ENCODE peak calls at places on chromosomes 2 and 18, in six cellular contexts. One of them, this sample, is unnamed.

GRCh38 chr2:200761168-200761715 is 50.5 kb upstream of the BZW1 start:
- DNase-seq in mesenchymal stem cell: peak; percentile 59
- DNase-seq in neuronal stem cell: no peak
- DNase-seq in IMR-90: peak; percentile 58
- DNase-seq in H9: no peak
- DNase-seq in H1: no peak
- DNase-seq in this sample: no peak

GRCh38 chr2:241901018-241901380 is 31.5 kb downstream of the RTP5 start:
- DNase-seq in mesenchymal stem cell: no peak
- DNase-seq in neuronal stem cell: no peak
- DNase-seq in IMR-90: no peak
- DNase-seq in H9: peak; percentile 27
- DNase-seq in H1: no peak
- DNase-seq in this sample: no peak

GRCh38 chr2:28375742-28376631 is 16.7 kb upstream of the FOSL2 start:
- DNase-seq in mesenchymal stem cell: no peak
- DNase-seq in neuronal stem cell: no peak
- DNase-seq in IMR-90: no peak
- DNase-seq in H9: no peak
- DNase-seq in H1: no peak
- DNase-seq in this sample: no peak

GRCh38 chr2:429575-430254 is 141.8 kb upstream of the ALKAL2 start:
- DNase-seq in mesenchymal stem cell: no peak
- DNase-seq in neuronal stem cell: no peak
- DNase-seq in IMR-90: no peak
- DNase-seq in H9: no peak
- DNase-seq in H1: no peak
- DNase-seq in this sample: no peak

GRCh38 chr18:13222371-13223281 is 4.1 kb downstream of the LDLRAD4 start:
- DNase-seq in mesenchymal stem cell: peak; percentile 33
- DNase-seq in neuronal stem cell: no peak
- DNase-seq in IMR-90: peak; percentile 37
- DNase-seq in H9: no peak
- DNase-seq in H1: no peak
- DNase-seq in this sample: no peak

GRCh38 chr2:187879491-187879890 is 325.3 kb upstream of the TFPI start:
- DNase-seq in mesenchymal stem cell: no peak
- DNase-seq in neuronal stem cell: no peak
- DNase-seq in IMR-90: no peak
- DNase-seq in H9: no peak
- DNase-seq in H1: no peak
- DNase-seq in this sample: no peak

GRCh38 chr2:19801367-19802087 is 100.3 kb downstream of the TTC32 start:
- DNase-seq in mesenchymal stem cell: peak; percentile 96
- DNase-seq in neuronal stem cell: no peak
- DNase-seq in IMR-90: peak; percentile 98
- DNase-seq in H9: no peak
- DNase-seq in H1: no peak
- DNase-seq in this sample: no peak

GRCh38 chr2:163752252-163752651 is 16.4 kb upstream of the FIGN start:
- DNase-seq in mesenchymal stem cell: no peak
- DNase-seq in neuronal stem cell: no peak
- DNase-seq in IMR-90: no peak
- DNase-seq in H9: no peak
- DNase-seq in H1: no peak
- DNase-seq in this sample: no peak

GRCh38 chr18:63131106-63131943 is 188.2 kb downstream of the BCL2 start:
- DNase-seq in mesenchymal stem cell: peak; percentile 60
- DNase-seq in neuronal stem cell: peak; percentile 43
- DNase-seq in IMR-90: peak; percentile 59
- DNase-seq in H9: peak; percentile 43
- DNase-seq in H1: no peak
- DNase-seq in this sample: peak; percentile 59

GRCh38 chr18:32301976-32302743 is 112.3 kb downstream of the MEP1B start:
- DNase-seq in mesenchymal stem cell: peak; percentile 85
- DNase-seq in neuronal stem cell: no peak
- DNase-seq in IMR-90: peak; percentile 94
- DNase-seq in H9: no peak
- DNase-seq in H1: no peak
- DNase-seq in this sample: no peak

GRCh38 chr2:96522304-96523203 is 14.0 kb upstream of the ARID5A start:
- DNase-seq in mesenchymal stem cell: no peak
- DNase-seq in neuronal stem cell: no peak
- DNase-seq in IMR-90: no peak
- DNase-seq in H9: no peak
- DNase-seq in H1: no peak
- DNase-seq in this sample: no peak

GRCh38 chr2:19244460-19245363 is 113.7 kb downstream of the OSR1 start:
- DNase-seq in mesenchymal stem cell: no peak
- DNase-seq in neuronal stem cell: no peak
- DNase-seq in IMR-90: peak; percentile 33
- DNase-seq in H9: no peak
- DNase-seq in H1: no peak
- DNase-seq in this sample: no peak

GRCh38 chr2:174586418-174586817 is 11.2 kb downstream of the WIPF1 start:
- DNase-seq in mesenchymal stem cell: no peak
- DNase-seq in neuronal stem cell: no peak
- DNase-seq in IMR-90: no peak
- DNase-seq in H9: no peak
- DNase-seq in H1: no peak
- DNase-seq in this sample: peak; percentile 30
- H2BK5ac ChIP-seq in mesenchymal stem cell: no peak overlapping the region
- H2BK5ac ChIP-seq in neuronal stem cell: no peak overlapping the region
- H2BK5ac ChIP-seq in IMR-90: no peak overlapping the region
- H2BK5ac ChIP-seq in H9: no peak overlapping the region
- H2BK5ac ChIP-seq in H1: peak overlapping the region; percentile 71
- H2BK5ac ChIP-seq in this sample: no peak overlapping the region

GRCh38 chr2:55439101-55439397 is 19.4 kb upstream of the CCDC88A start:
- DNase-seq in mesenchymal stem cell: no peak
- DNase-seq in neuronal stem cell: no peak
- DNase-seq in IMR-90: no peak
- DNase-seq in H9: no peak
- DNase-seq in H1: no peak
- DNase-seq in this sample: no peak
- H2BK15ac ChIP-seq in mesenchymal stem cell: no peak overlapping the region
- H2BK15ac ChIP-seq in neuronal stem cell: no peak overlapping the region
- H2BK15ac ChIP-seq in IMR-90: no peak overlapping the region
- H2BK15ac ChIP-seq in H9: no peak overlapping the region
- H2BK15ac ChIP-seq in H1: no peak overlapping the region
- H2BK15ac ChIP-seq in this sample: no peak overlapping the region

GRCh38 chr2:237412646-237413292 is 1.2 kb downstream of the COL6A3 start:
- DNase-seq in mesenchymal stem cell: no peak
- DNase-seq in neuronal stem cell: no peak
- DNase-seq in IMR-90: no peak
- DNase-seq in H9: no peak
- DNase-seq in H1: no peak
- DNase-seq in this sample: no peak
- H2BK5ac ChIP-seq in mesenchymal stem cell: no peak overlapping the region
- H2BK5ac ChIP-seq in neuronal stem cell: no peak overlapping the region
- H2BK5ac ChIP-seq in IMR-90: peak overlapping the region; percentile 91
- H2BK5ac ChIP-seq in H9: no peak overlapping the region
- H2BK5ac ChIP-seq in H1: no peak overlapping the region
- H2BK5ac ChIP-seq in this sample: no peak overlapping the region

DNA sequence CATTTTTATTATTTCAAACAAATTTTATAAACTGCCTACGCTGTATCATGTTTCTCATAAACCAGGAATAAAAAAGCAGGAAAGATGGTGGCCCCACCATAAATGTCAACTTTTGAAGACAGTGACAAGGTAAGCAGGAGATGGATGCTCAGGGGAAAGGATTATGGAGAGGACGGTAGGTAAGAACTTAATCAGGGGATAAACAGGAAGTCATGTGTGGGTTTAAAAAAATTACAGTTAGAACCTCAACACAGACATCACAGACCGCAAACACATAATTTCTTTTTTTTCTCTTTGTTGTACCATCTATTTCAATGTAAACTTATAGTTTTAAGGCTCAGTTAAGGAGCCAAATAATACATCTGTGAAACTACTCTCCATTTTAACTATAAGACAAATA is 575.2 kb upstream of the SLC8A1 start:
- DNase-seq in mesenchymal stem cell: no peak
- DNase-seq in neuronal stem cell: no peak
- DNase-seq in IMR-90: no peak
- DNase-seq in H9: no peak
- DNase-seq in H1: no peak
- DNase-seq in this sample: no peak
- H2BK15ac ChIP-seq in mesenchymal stem cell: no peak overlapping the region
- H2BK15ac ChIP-seq in neuronal stem cell: no peak overlapping the region
- H2BK15ac ChIP-seq in IMR-90: no peak overlapping the region
- H2BK15ac ChIP-seq in H9: no peak overlapping the region
- H2BK15ac ChIP-seq in H1: no peak overlapping the region
- H2BK15ac ChIP-seq in this sample: no peak overlapping the region

GRCh38 chr2:36493221-36493620 is 104.7 kb downstream of the FEZ2 start:
- DNase-seq in mesenchymal stem cell: peak; percentile 50
- DNase-seq in neuronal stem cell: no peak
- DNase-seq in IMR-90: peak; percentile 44
- DNase-seq in H9: no peak
- DNase-seq in H1: no peak
- DNase-seq in this sample: no peak
- H2BK5ac ChIP-seq in mesenchymal stem cell: no peak overlapping the region
- H2BK5ac ChIP-seq in neuronal stem cell: no peak overlapping the region
- H2BK5ac ChIP-seq in IMR-90: peak overlapping the region; percentile 99
- H2BK5ac ChIP-seq in H9: no peak overlapping the region
- H2BK5ac ChIP-seq in H1: no peak overlapping the region
- H2BK5ac ChIP-seq in this sample: no peak overlapping the region

GRCh38 chr2:120863173-120863545 is 127.5 kb downstream of the GLI2 start:
- DNase-seq in mesenchymal stem cell: no peak
- DNase-seq in neuronal stem cell: no peak
- DNase-seq in IMR-90: no peak
- DNase-seq in H9: no peak
- DNase-seq in H1: no peak
- DNase-seq in this sample: no peak
- H2BK15ac ChIP-seq in mesenchymal stem cell: peak overlapping the region; percentile 44
- H2BK15ac ChIP-seq in neuronal stem cell: no peak overlapping the region
- H2BK15ac ChIP-seq in IMR-90: no peak overlapping the region
- H2BK15ac ChIP-seq in H9: no peak overlapping the region
- H2BK15ac ChIP-seq in H1: no peak overlapping the region
- H2BK15ac ChIP-seq in this sample: no peak overlapping the region

DNA sequence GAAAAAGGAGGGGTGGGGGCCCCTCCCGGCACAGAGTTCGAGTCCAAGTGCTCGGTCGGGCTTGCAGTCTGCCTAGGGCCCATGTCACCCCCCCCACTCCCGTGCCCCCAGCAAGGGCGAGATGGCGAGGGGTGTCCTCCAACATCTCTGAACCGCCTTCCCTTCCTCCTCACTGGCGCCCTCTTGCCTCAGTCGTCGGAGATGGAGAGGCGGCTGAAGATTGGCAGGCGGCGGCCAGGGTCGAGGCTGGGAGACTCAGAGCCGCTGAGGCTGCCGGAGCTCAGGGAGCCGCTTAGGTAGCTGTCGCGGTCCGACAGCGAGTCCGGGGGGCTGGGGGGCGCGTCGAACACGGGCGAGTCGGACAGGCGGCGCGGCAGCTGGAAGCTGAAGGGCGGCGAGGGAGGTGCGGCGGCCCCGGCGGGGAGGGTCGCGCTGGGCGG is 2.3 kb downstream of the ZFP36L2 start:
- DNase-seq in mesenchymal stem cell: peak; percentile 85
- DNase-seq in neuronal stem cell: peak; percentile 70
- DNase-seq in IMR-90: peak; percentile 72
- DNase-seq in H9: peak; percentile 78
- DNase-seq in H1: no peak
- DNase-seq in this sample: peak; percentile 94
- H2BK5ac ChIP-seq in mesenchymal stem cell: peak overlapping the region; percentile 1
- H2BK5ac ChIP-seq in neuronal stem cell: peak overlapping the region; percentile 63
- H2BK5ac ChIP-seq in IMR-90: peak overlapping the region; percentile 98
- H2BK5ac ChIP-seq in H9: no peak overlapping the region
- H2BK5ac ChIP-seq in H1: no peak overlapping the region
- H2BK5ac ChIP-seq in this sample: no peak overlapping the region

DNA sequence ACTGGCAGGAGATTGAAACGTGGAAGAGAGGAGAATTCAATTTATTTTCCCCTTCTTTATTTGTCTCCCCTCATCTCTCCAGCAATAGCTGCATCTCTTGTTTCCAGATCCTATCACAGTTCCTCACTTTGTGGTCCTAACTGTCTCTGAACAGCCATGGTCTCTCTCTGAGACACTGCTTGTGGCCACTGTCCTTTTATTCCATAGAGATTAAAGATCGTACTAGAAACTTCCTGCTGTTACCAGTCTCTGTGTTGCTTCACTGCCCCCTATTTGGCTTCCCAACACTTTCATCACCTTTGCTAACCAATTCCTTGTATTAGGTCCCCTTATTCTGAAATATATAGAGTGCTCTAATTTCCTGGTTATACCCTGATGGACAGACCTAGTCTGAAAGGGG is 48.9 kb upstream of the CAVIN2 start:
- DNase-seq in mesenchymal stem cell: no peak
- DNase-seq in neuronal stem cell: no peak
- DNase-seq in IMR-90: no peak
- DNase-seq in H9: no peak
- DNase-seq in H1: no peak
- DNase-seq in this sample: no peak
- H2BK15ac ChIP-seq in mesenchymal stem cell: no peak overlapping the region
- H2BK15ac ChIP-seq in neuronal stem cell: no peak overlapping the region
- H2BK15ac ChIP-seq in IMR-90: peak overlapping the region; percentile 93
- H2BK15ac ChIP-seq in H9: no peak overlapping the region
- H2BK15ac ChIP-seq in H1: no peak overlapping the region
- H2BK15ac ChIP-seq in this sample: no peak overlapping the region

This sample was measured in mesendoderm.